ENCODE peak calls at places on chromosomes 5 and 9, in nine cellular contexts. S is A549; W is heart right ventricle; X is adrenal gland; H is uterus; O is coronary artery; U is breast epithelium; M is CD8-positive, alpha-beta T cell; R is colonic mucosa. C is an unnamed sample.

GRCh38 chr5:159005062-159005461 is 94.7 kb downstream of the EBF1 start:
- DNase-seq in S (no peak), U (no peak), W (no peak), H (no peak), X (no peak), M (no peak), R (no peak), O (no peak), C (no peak)

GRCh38 chr5:34474573-34475021 is 181.5 kb upstream of the RAI14 start:
- DNase-seq in S (peak; percentile 57), W (no peak), U (no peak), M (no peak), H (no peak), R (no peak), O (no peak), X (no peak), C (no peak)

GRCh38 chr9:72304538-72304937 is 60.5 kb downstream of the ZFAND5 start:
- DNase-seq in W (no peak), R (no peak), X (no peak), M (no peak), S (no peak), O (no peak), H (no peak), U (no peak), C (no peak)

GRCh38 chr9:127904888-127905728 is 5.7 kb upstream of the ST6GALNAC6 start:
- DNase-seq in X (no peak), O (peak; percentile 69), S (no peak), W (no peak), H (no peak), U (no peak), M (peak; percentile 77), R (peak; percentile 91), C (peak; percentile 14)

GRCh38 chr9:74742792-74743389 is 144.8 kb downstream of the TRPM6 start:
- DNase-seq in O (no peak), R (no peak), U (no peak), X (no peak), S (peak; percentile 15), M (no peak), H (no peak), W (no peak), C (no peak)

GRCh38 chr9:71755230-71755629 is 13.1 kb downstream of the CEMIP2 start:
- DNase-seq in X (no peak), S (no peak), U (no peak), H (no peak), W (no peak), O (no peak), R (no peak), M (no peak), C (no peak)

GRCh38 chr5:42621662-42622061 is 135.0 kb upstream of the CCDC152 start:
- DNase-seq in X (no peak), S (no peak), H (no peak), U (no peak), O (no peak), W (no peak), R (no peak), M (no peak), C (no peak)

GRCh38 chr5:125006011-125006685 is 259.7 kb upstream of the ZNF608 start:
- DNase-seq in W (no peak), R (no peak), U (no peak), H (no peak), O (no peak), X (no peak), S (no peak), M (no peak), C (no peak)

GRCh38 chr5:176533894-176534611 is 3.1 kb downstream of the RNF44 start:
- DNase-seq in R (peak; percentile 69), W (no peak), O (no peak), M (peak; percentile 65), X (peak; percentile 57), U (no peak), S (peak; percentile 51), H (peak; percentile 35), C (peak; percentile 78)

GRCh38 chr5:176531902-176532493 is 5.2 kb downstream of the RNF44 start:
- DNase-seq in M (no peak), X (no peak), H (no peak), O (no peak), S (no peak), U (no peak), W (no peak), R (no peak), C (no peak)

GRCh38 chr5:176530983-176531901 is 6.0 kb downstream of the RNF44 start:
- DNase-seq in U (no peak), X (no peak), H (no peak), W (no peak), O (no peak), R (no peak), M (peak; percentile 28), S (no peak), C (no peak)

GRCh38 chr5:176533390-176533789 is 3.8 kb downstream of the RNF44 start:
- DNase-seq in R (no peak), U (no peak), W (no peak), O (no peak), X (no peak), S (no peak), M (no peak), H (no peak), C (no peak)

DNA sequence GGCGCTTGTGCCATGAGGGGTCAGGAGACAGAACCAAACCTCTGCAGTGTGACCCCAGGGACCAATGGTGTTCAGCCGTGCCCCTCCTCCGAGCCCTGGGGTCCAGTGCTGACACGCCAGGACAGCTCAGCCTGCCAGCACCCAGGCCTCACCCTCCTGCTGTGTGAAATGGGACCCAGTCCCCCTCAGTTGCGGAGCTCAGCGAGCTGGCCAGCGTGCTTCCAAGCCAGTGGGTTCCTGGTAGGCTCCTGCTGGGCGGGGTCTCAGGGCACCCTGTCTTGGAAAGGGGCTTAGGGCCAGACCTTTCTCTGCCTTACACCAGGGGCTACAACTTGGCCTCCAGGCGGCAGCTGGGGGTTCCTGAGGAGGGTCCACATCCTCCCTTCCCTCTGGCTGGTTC is 4.4 kb downstream of the RNF44 start:
- DNase-seq in H (no peak), M (no peak), R (no peak), U (no peak), W (no peak), O (no peak), S (no peak), X (no peak), C (no peak)
- H3K4me3 ChIP-seq in H (no peak overlapping the region), M (peak overlapping the region; percentile 97), R (no peak overlapping the region), U (no peak overlapping the region), W (no peak overlapping the region), O (no peak overlapping the region), S (no peak overlapping the region), X (no peak overlapping the region), C (no peak overlapping the region)

GRCh38 chr5:134559672-134560071 is 34.2 kb downstream of the JADE2 start:
- DNase-seq in M (no peak), R (no peak), X (no peak), W (no peak), O (no peak), H (no peak), U (no peak), S (no peak), C (peak; percentile 54)

GRCh38 chr5:134563962-134564361 is 38.5 kb downstream of the JADE2 start:
- DNase-seq in R (no peak), M (no peak), S (no peak), U (no peak), O (no peak), H (no peak), X (no peak), W (no peak), C (no peak)

GRCh38 chr5:134561871-134562296 is 36.4 kb downstream of the JADE2 start:
- DNase-seq in M (no peak), H (no peak), X (peak; percentile 93), W (peak; percentile 55), R (no peak), O (no peak), U (no peak), S (peak; percentile 48), C (no peak)

GRCh38 chr5:134564396-134564795 is 38.9 kb downstream of the JADE2 start:
- DNase-seq in H (no peak), O (no peak), X (no peak), S (no peak), R (no peak), W (no peak), M (no peak), U (no peak), C (no peak)

DNA sequence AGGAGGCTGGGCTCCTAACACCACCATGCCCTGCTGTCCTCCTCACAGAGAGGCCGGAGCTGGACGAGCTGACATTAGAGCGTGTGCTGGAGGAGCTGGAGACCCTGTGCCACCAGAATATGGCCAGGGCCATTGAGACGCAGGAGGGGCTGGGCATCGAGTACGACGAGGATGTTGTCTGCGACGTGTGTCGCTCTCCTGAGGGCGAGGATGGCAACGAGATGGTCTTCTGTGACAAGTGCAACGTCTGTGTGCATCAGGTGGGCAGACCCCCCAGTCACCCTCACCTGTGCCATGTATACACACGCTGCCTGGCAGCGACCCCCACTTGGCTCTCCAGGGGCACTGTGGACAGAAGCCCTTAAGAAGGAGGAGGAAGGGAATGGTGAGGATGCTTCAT is 35.2 kb downstream of the JADE2 start:
- DNase-seq in S (no peak), H (no peak), W (no peak), R (no peak), M (no peak), U (no peak), O (no peak), X (peak; percentile 12), C (no peak)
- H3K27ac ChIP-seq in S (no peak overlapping the region), H (no peak overlapping the region), W (no peak overlapping the region), R (no peak overlapping the region), M (no peak overlapping the region), U (no peak overlapping the region), O (no peak overlapping the region), X (no peak overlapping the region), C (no peak overlapping the region)

DNA sequence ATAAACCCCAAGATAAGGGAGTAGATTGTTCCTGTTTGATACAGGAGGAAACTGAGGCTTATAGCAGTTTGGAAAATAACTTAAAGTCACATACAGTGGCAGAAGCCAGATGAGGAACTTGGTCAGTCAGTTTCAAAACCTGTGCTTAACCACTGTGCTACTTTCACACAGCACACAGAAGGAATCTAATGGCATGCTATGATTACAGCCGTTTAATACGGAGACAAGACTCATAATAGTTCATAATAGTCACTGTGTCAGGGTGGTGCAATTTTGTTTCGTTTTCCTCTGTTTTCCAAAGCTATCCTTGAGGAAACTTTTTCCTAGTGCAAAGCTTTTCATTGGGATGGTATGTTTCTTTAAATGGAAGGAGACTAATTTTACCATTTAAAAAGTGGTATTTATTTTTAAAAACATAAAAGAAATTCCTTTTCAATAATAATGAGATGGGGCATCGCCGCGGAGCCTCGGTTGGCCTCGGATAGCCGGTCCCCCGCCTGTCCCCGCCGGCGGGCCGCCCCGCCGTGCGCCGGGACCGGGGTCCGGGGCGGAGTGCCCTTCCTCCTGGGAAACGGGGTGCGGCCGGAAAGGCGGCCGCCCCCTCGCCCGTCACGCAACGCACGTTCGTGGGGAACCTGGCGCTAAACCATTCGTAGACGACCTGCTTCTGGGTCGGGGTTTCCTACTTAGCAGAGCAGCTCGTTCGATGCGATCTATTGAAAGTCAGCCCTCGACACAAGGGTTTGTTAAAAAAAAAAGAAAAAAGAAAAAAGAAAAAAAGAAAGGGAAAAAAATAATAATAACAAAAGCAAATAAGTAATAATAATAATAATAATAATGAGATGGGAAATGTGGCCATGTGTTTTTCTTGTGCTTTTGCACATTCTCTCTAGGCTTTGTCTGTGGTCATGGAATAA is 112.6 kb downstream of the GCNT1 start:
- DNase-seq in R (no peak), M (no peak), O (no peak), X (no peak), W (no peak), H (no peak), S (no peak), U (no peak), C (no peak)
- H3K4me3 ChIP-seq in R (peak overlapping the region; percentile 33), M (no peak overlapping the region), O (peak overlapping the region; percentile 68), X (peak overlapping the region; percentile 14), W (peak overlapping the region; percentile 66), H (peak overlapping the region; percentile 36), S (peak overlapping the region; percentile 38), U (peak overlapping the region; percentile 69), C (peak overlapping the region; percentile 22)

DNA sequence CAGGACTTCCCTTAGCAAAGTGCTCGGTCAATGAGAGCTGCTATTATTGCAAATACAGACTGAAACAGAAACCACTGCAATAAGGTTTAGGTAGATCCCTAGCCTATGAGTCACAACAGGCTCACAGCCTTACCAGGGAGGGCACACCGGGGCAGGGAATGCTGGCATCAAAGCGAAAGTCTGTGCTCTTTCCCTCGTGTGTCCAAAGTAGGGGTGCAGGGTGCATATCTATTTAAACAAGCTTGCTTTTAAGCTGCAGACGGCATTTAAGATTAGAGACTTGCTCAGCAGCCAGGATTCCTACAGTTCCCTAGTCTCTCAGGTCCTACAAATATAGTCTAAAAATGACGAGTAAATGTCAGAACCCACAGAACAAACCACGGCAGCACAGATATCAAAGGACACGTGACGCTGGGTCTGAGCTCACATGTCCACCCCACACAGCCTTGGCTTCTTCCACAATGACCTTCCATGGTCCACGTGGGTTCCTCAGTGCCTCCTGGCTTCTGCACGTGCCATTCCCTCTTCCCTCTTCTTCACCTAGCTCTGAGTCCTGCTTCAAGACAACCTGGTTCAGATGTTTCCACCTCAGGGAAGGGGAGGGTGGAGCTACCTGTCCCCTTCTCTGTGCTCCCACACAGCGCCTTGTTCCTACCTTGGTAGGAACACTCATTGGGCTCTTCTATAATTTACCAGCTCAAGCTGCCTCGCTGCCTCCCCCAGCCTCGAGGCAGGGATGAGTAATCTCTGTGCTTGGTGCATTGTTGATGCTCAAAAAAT is 193.2 kb downstream of the MAPKAP1 start:
- DNase-seq in M (no peak), X (peak; percentile 85), H (peak; percentile 29), O (no peak), S (peak; percentile 72), R (peak; percentile 39), U (no peak), W (peak; percentile 19), C (peak; percentile 74)
- H3K27ac ChIP-seq in M (no peak overlapping the region), X (peak overlapping the region; percentile 41), H (peak overlapping the region; percentile 33), O (no peak overlapping the region), S (peak overlapping the region; percentile 55), R (peak overlapping the region; percentile 37), U (peak overlapping the region; percentile 56), W (peak overlapping the region; percentile 41), C (peak overlapping the region; percentile 60)